ENCODE peak calls at places on chromosomes 5 and 9, in five cellular contexts. One of them, this sample, is unnamed.

GRCh38 chr9:21747171-21747570 is 55.3 kb upstream of the MTAP start:
- DNase-seq in type B pancreatic cell: no peak
- DNase-seq in hepatocyte: no peak
- DNase-seq in stimulated activated CD8-positive, alpha-beta memory T cell treated with anti-CD3 and anti-CD28 coated beads, Interleukin-2, amount 100 ng/mL, for 48 hours: no peak
- DNase-seq in NCI-H446: no peak
- DNase-seq in this sample: no peak

GRCh38 chr9:71285191-71285656 is 163.8 kb upstream of the TRPM3 start:
- DNase-seq in type B pancreatic cell: no peak
- DNase-seq in hepatocyte: peak
- DNase-seq in stimulated activated CD8-positive, alpha-beta memory T cell treated with anti-CD3 and anti-CD28 coated beads, Interleukin-2, amount 100 ng/mL, for 48 hours: peak
- DNase-seq in NCI-H446: peak
- DNase-seq in this sample: peak

GRCh38 chr9:5140151-5140550 is 45.3 kb downstream of the INSL6 start:
- DNase-seq in type B pancreatic cell: no peak
- DNase-seq in hepatocyte: no peak
- DNase-seq in stimulated activated CD8-positive, alpha-beta memory T cell treated with anti-CD3 and anti-CD28 coated beads, Interleukin-2, amount 100 ng/mL, for 48 hours: no peak
- DNase-seq in NCI-H446: no peak
- DNase-seq in this sample: no peak

GRCh38 chr5:107772418-107773310 is 101.9 kb upstream of the EFNA5 start:
- DNase-seq in type B pancreatic cell: no peak
- DNase-seq in hepatocyte: peak
- DNase-seq in stimulated activated CD8-positive, alpha-beta memory T cell treated with anti-CD3 and anti-CD28 coated beads, Interleukin-2, amount 100 ng/mL, for 48 hours: no peak
- DNase-seq in NCI-H446: no peak
- DNase-seq in this sample: no peak

GRCh38 chr5:139100825-139101224 is 97.3 kb downstream of the SIL1 start:
- DNase-seq in type B pancreatic cell: no peak
- DNase-seq in hepatocyte: no peak
- DNase-seq in stimulated activated CD8-positive, alpha-beta memory T cell treated with anti-CD3 and anti-CD28 coated beads, Interleukin-2, amount 100 ng/mL, for 48 hours: no peak
- DNase-seq in NCI-H446: no peak
- DNase-seq in this sample: no peak

GRCh38 chr9:1231998-1232919 is 182.1 kb downstream of the DMRT2 start:
- DNase-seq in type B pancreatic cell: no peak
- DNase-seq in hepatocyte: no peak
- DNase-seq in stimulated activated CD8-positive, alpha-beta memory T cell treated with anti-CD3 and anti-CD28 coated beads, Interleukin-2, amount 100 ng/mL, for 48 hours: no peak
- DNase-seq in NCI-H446: no peak
- DNase-seq in this sample: no peak

GRCh38 chr9:130661461-130662098 is 2.8 kb upstream of the PRDM12 start:
- DNase-seq in type B pancreatic cell: no peak
- DNase-seq in hepatocyte: no peak
- DNase-seq in stimulated activated CD8-positive, alpha-beta memory T cell treated with anti-CD3 and anti-CD28 coated beads, Interleukin-2, amount 100 ng/mL, for 48 hours: no peak
- DNase-seq in NCI-H446: no peak
- DNase-seq in this sample: no peak

GRCh38 chr5:181173420-181174342 is 26.3 kb downstream of the OR2V2 start:
- DNase-seq in type B pancreatic cell: no peak
- DNase-seq in hepatocyte: peak
- DNase-seq in stimulated activated CD8-positive, alpha-beta memory T cell treated with anti-CD3 and anti-CD28 coated beads, Interleukin-2, amount 100 ng/mL, for 48 hours: peak
- DNase-seq in NCI-H446: no peak
- DNase-seq in this sample: no peak

GRCh38 chr9:130638278-130639118 is 25.9 kb upstream of the PRDM12 start:
- DNase-seq in type B pancreatic cell: no peak
- DNase-seq in hepatocyte: no peak
- DNase-seq in stimulated activated CD8-positive, alpha-beta memory T cell treated with anti-CD3 and anti-CD28 coated beads, Interleukin-2, amount 100 ng/mL, for 48 hours: no peak
- DNase-seq in NCI-H446: no peak
- DNase-seq in this sample: no peak

GRCh38 chr9:131418143-131419028 is 24.5 kb downstream of the PRRC2B start:
- DNase-seq in type B pancreatic cell: no peak
- DNase-seq in hepatocyte: peak
- DNase-seq in stimulated activated CD8-positive, alpha-beta memory T cell treated with anti-CD3 and anti-CD28 coated beads, Interleukin-2, amount 100 ng/mL, for 48 hours: no peak
- DNase-seq in NCI-H446: no peak
- DNase-seq in this sample: no peak

GRCh38 chr5:62143268-62144229 is 162.5 kb upstream of the KIF2A start:
- DNase-seq in type B pancreatic cell: no peak
- DNase-seq in hepatocyte: peak
- DNase-seq in stimulated activated CD8-positive, alpha-beta memory T cell treated with anti-CD3 and anti-CD28 coated beads, Interleukin-2, amount 100 ng/mL, for 48 hours: no peak
- DNase-seq in NCI-H446: no peak
- DNase-seq in this sample: no peak